ENCODE peak calls at places on chromosomes 11 and 22, in four cellular contexts. Y is H1, O is IMR-90, T is mesendoderm. V is an unnamed sample.

GRCh38 chr22:39287076-39287743 is 32.2 kb downstream of the RPL3 start:
- DNase-seq in Y (no peak), T (no peak), O (no peak), V (no peak)

GRCh38 chr11:119335655-119336543 is 1.6 kb downstream of the RNF26 start:
- DNase-seq in Y (no peak), T (no peak), O (no peak), V (no peak)

GRCh38 chr11:57071829-57072228 is 83.1 kb downstream of the OR5AK2 start:
- DNase-seq in Y (no peak), O (peak), T (no peak), V (no peak)

GRCh38 chr22:39967103-39967829 is 7.1 kb downstream of the TMA7B start:
- DNase-seq in T (no peak), O (peak), Y (no peak), V (no peak)

GRCh38 chr11:119262668-119263351 is 54.1 kb downstream of the MCAM start:
- DNase-seq in T (no peak), O (peak), Y (no peak), V (no peak)

GRCh38 chr11:116646191-116646590 is 126.6 kb downstream of the BUD13 start:
- DNase-seq in O (no peak), Y (no peak), T (no peak), V (peak)

GRCh38 chr22:48642550-48642949 is 1185.1 kb downstream of the BRD1 start:
- DNase-seq in O (no peak), Y (no peak), T (no peak), V (no peak)

GRCh38 chr11:29320196-29320595 is 696.6 kb downstream of the KCNA4 start:
- DNase-seq in T (no peak), Y (no peak), O (no peak), V (no peak)

GRCh38 chr22:26748845-26749244 is 91.5 kb downstream of the MIAT start:
- DNase-seq in O (no peak), T (no peak), Y (no peak), V (no peak)

GRCh38 chr11:96143016-96143670 is 199.9 kb downstream of the MAML2 start:
- DNase-seq in O (no peak), Y (no peak), T (no peak), V (no peak)

GRCh38 chr11:106231591-106231990 is 154.1 kb downstream of the AASDHPPT start:
- DNase-seq in Y (no peak), O (peak), T (no peak), V (no peak)

GRCh38 chr11:111976614-111977140 is 39.5 kb downstream of the DIXDC1 start:
- DNase-seq in T (peak), O (no peak), Y (peak), V (no peak)
- H3K9ac ChIP-seq in T (peak), O (peak), Y (peak), V (peak)

GRCh38 chr11:134668796-134669195 is 256.8 kb upstream of the B3GAT1 start:
- DNase-seq in Y (no peak), T (no peak), O (no peak), V (no peak)

GRCh38 chr11:134669796-134670195 is 257.8 kb upstream of the B3GAT1 start:
- DNase-seq in O (no peak), T (no peak), Y (no peak), V (no peak)

GRCh38 chr11:134668076-134668475 is 256.0 kb upstream of the B3GAT1 start:
- DNase-seq in T (no peak), Y (no peak), O (no peak), V (no peak)

GRCh38 chr11:134670961-134671370 is 258.9 kb upstream of the B3GAT1 start:
- DNase-seq in T (no peak), Y (no peak), O (no peak), V (no peak)

GRCh38 chr11:134670247-134670646 is 258.2 kb upstream of the B3GAT1 start:
- DNase-seq in Y (no peak), T (peak), O (no peak), V (no peak)
- H3K56ac ChIP-seq in Y (no peak), T (no peak), O (no peak), V (no peak)

GRCh38 chr22:35349704-35350538 is 31.0 kb upstream of the HMOX1 start:
- DNase-seq in O (peak), T (no peak), Y (no peak), V (no peak)
- H3K9ac ChIP-seq in O (peak), T (no peak), Y (no peak), V (no peak)

GRCh38 chr11:969651-970205 is 44.1 kb downstream of the AP2A2 start:
- DNase-seq in Y (no peak), O (no peak), T (no peak), V (no peak)
- H3K56ac ChIP-seq in Y (no peak), O (no peak), T (no peak), V (no peak)

DNA sequence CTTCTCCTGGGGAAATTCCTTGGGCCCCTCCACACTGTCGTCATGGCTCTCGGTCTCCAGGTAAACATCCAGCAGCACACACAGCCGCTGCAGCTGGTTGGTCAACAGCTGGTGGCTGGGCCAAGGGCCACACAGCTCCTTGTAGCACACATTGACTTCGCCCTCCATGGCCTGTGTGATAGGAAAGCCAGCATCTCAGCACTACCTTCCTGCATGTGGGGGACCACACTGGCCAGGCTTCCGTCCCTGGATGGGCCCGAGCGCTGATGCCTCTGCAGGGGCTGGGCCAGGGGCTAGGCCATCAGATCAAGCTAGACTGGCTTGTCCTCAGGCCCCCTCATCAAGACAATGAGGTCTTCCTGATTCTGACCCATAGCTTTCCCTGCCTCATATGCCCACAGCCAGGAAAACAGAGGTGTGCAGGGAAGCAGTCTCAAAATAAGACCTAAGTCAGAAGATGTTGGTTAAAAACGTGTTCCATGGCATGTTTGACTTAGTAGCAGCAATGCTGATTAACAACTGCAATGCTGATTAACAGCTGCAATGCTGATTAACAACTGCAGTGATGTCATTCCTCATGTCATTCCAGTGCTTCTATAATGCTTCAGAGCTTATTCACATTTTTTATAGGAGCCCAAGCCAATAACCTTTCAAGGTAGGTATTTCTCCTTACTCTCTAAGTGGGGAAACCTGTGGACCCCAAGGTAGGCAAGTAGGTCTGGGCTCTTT is 31.3 kb downstream of the NEFH start:
- DNase-seq in O (no peak), T (no peak), Y (no peak), V (no peak)
- H3K9ac ChIP-seq in O (no peak), T (no peak), Y (no peak), V (no peak)

GRCh38 chr11:23789200-23789853 is 707.5 kb upstream of the LUZP2 start:
- DNase-seq in O (no peak), Y (no peak), T (no peak), V (no peak)
- H3K56ac ChIP-seq in O (peak), Y (no peak), T (no peak), V (no peak)

DNA sequence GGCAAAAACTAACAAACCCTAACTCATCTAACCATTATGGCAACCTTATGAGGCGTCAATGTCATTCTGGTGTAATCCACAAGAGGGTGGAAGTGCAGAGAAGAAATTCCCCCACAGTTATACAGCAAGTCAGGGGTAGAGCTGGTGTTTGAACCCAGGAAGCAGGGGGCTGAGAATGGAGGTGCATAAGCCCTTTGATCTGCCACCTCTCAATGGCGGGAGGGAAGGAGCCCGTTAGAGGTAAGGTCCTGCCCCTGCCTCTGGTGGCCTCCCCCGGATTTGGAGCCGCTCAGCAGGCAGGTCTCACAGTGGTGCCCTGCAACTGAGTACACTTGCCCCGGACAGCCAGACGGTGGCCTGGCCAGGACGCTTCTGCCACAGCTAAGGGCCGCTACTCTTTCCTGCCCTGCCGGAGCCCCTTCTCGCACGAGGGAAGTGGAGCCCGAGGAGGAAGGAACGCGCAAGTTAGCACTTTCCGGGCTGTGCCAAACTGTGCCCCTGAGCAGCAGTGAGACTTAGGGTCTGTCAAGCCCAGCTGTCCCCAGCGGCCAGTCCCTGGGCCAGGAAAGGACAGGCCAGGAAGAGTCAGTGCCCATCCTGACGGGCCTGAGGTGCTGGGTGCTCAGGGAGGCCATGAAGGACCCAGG is 1.1 kb downstream of the FXYD2 start:
- DNase-seq in Y (no peak), T (peak), O (no peak), V (no peak)
- H3K9ac ChIP-seq in Y (no peak), T (no peak), O (no peak), V (no peak)

GRCh38 chr11:16347928-16348685 is 8.2 kb downstream of the SOX6 start:
- DNase-seq in T (no peak), O (peak), Y (no peak), V (no peak)

GRCh38 chr11:16350125-16350524 is 6.2 kb downstream of the SOX6 start:
- DNase-seq in O (no peak), Y (no peak), T (no peak), V (no peak)

GRCh38 chr11:16356751-16357365 is 512 bp upstream of the SOX6 start:
- DNase-seq in T (no peak), Y (no peak), O (peak), V (no peak)

GRCh38 chr11:16356057-16356750 is at the start of gene SOX6:
- DNase-seq in O (peak), T (peak), Y (no peak), V (no peak)

GRCh38 chr11:16352707-16353106 is 3.6 kb downstream of the SOX6 start:
- DNase-seq in Y (no peak), T (no peak), O (no peak), V (no peak)
- H3K56ac ChIP-seq in Y (no peak), T (no peak), O (no peak), V (no peak)

GRCh38 chr11:2824851-2825250 is 60.7 kb downstream of the CDKN1C start:
- DNase-seq in O (no peak), T (no peak), Y (no peak), V (no peak)

GRCh38 chr11:2827256-2827655 is 58.3 kb downstream of the CDKN1C start:
- DNase-seq in Y (no peak), T (no peak), O (peak), V (no peak)

GRCh38 chr11:2825261-2825885 is 60.2 kb downstream of the CDKN1C start:
- DNase-seq in O (peak), Y (no peak), T (no peak), V (no peak)

GRCh38 chr11:2826679-2827056 is 58.9 kb downstream of the CDKN1C start:
- DNase-seq in Y (no peak), T (peak), O (no peak), V (no peak)

GRCh38 chr11:2825886-2826678 is 59.5 kb downstream of the CDKN1C start:
- DNase-seq in T (peak), O (peak), Y (no peak), V (no peak)
- H3K9ac ChIP-seq in T (no peak), O (peak), Y (no peak), V (no peak)

GRCh38 chr22:22772883-22773282 is 114.7 kb upstream of the IGLL5 start:
- DNase-seq in O (no peak), T (no peak), Y (no peak), V (no peak)
- H3K56ac ChIP-seq in O (no peak), T (no peak), Y (no peak), V (no peak)

V was measured in H9.